ENCODE peak calls at places on chromosomes 5 and 9, in four cellular contexts. D is endothelial cell of umbilical vein, U is A549, P is HCT116. L is an unnamed sample.

GRCh38 chr9:114908104-114908621 is 22.2 kb downstream of the TNFSF8 start:
- DNase-seq in P (peak; percentile 38), D (no peak), U (peak; percentile 80), L (no peak)

GRCh38 chr5:142769251-142769792 is 855 bp upstream of the ARHGAP26 start:
- DNase-seq in U (no peak), P (no peak), D (peak; percentile 3), L (peak; percentile 35)

GRCh38 chr9:2824564-2824963 is 19.3 kb downstream of the PUM3 start:
- DNase-seq in U (no peak), D (no peak), P (no peak), L (peak; percentile 52)

GRCh38 chr9:99441829-99442228 is 219.7 kb downstream of the SEC61B start:
- DNase-seq in P (no peak), D (no peak), U (no peak), L (no peak)

GRCh38 chr5:118968925-118969375 is 19.4 kb downstream of the DTWD2 start:
- DNase-seq in D (no peak), U (no peak), P (no peak), L (no peak)

GRCh38 chr9:37753489-37754190 is at the start of gene TRMT10B:
- DNase-seq in D (peak; percentile 82), U (peak; percentile 94), P (peak; percentile 39), L (peak; percentile 79)

GRCh38 chr5:76790632-76791290 is 28.1 kb upstream of the F2RL1 start:
- DNase-seq in P (peak; percentile 95), D (peak; percentile 98), U (peak; percentile 76), L (no peak)

GRCh38 chr9:87751869-87752268 is 25.9 kb downstream of the CTSL start:
- DNase-seq in U (no peak), P (no peak), D (no peak), L (no peak)

GRCh38 chr9:71826289-71826688 is 58.0 kb upstream of the CEMIP2 start:
- DNase-seq in D (no peak), P (no peak), U (no peak), L (no peak)

GRCh38 chr5:90398726-90399125 is 10.8 kb downstream of the CETN3 start:
- DNase-seq in U (no peak), P (no peak), D (no peak), L (no peak)

GRCh38 chr9:133993635-133994253 is 1.6 kb upstream of the VAV2 start:
- DNase-seq in U (no peak), D (no peak), P (no peak), L (no peak)

GRCh38 chr9:3497857-3498256 is 27.9 kb downstream of the RFX3 start:
- DNase-seq in D (no peak), P (no peak), U (no peak), L (no peak)

GRCh38 chr5:89712135-89712700 is 697.3 kb downstream of the CETN3 start:
- DNase-seq in P (no peak), D (no peak), U (no peak), L (no peak)

GRCh38 chr9:100700689-100701318 is 122.9 kb downstream of the CAVIN4 start:
- DNase-seq in U (peak; percentile 20), P (peak; percentile 32), D (peak; percentile 38), L (peak; percentile 47)

GRCh38 chr9:69322256-69322655 is 2.8 kb upstream of the ENTREP1 start:
- DNase-seq in D (no peak), P (no peak), U (no peak), L (no peak)

GRCh38 chr9:115941561-115942315 is 211.9 kb upstream of the PAPPA start:
- DNase-seq in P (no peak), U (no peak), D (no peak), L (no peak)

GRCh38 chr5:74261906-74262305 is 378.6 kb downstream of the ENC1 start:
- DNase-seq in D (no peak), P (no peak), U (no peak), L (no peak)

GRCh38 chr5:39578887-39579497 is 154.2 kb upstream of the DAB2 start:
- DNase-seq in P (peak; percentile 18), D (peak; percentile 38), U (no peak), L (peak; percentile 42)

GRCh38 chr5:43646997-43647396 is 44.0 kb downstream of the NNT start:
- DNase-seq in D (no peak), P (no peak), U (no peak), L (no peak)

GRCh38 chr5:3594514-3595101 is 1.0 kb upstream of the IRX1 start:
- DNase-seq in U (no peak), D (no peak), P (no peak), L (no peak)

GRCh38 chr9:131402738-131403492 is 9.0 kb downstream of the PRRC2B start:
- DNase-seq in P (no peak), U (peak; percentile 64), D (peak; percentile 92), L (no peak)

GRCh38 chr5:175687231-175687701 is 29.4 kb downstream of the HRH2 start:
- DNase-seq in U (no peak), P (no peak), D (no peak), L (no peak)

GRCh38 chr5:83277154-83277553 is 194.4 kb upstream of the VCAN start:
- DNase-seq in U (no peak), D (no peak), P (no peak), L (no peak)

GRCh38 chr5:62371409-62371808 is 32.3 kb downstream of the DIMT1 start:
- DNase-seq in D (no peak), U (no peak), P (no peak), L (no peak)

GRCh38 chr5:39233783-39234182 is 14.4 kb upstream of the FYB1 start:
- DNase-seq in D (no peak), U (no peak), P (no peak), L (no peak)

GRCh38 chr5:133489632-133490031 is 122.7 kb downstream of the FSTL4 start:
- DNase-seq in U (no peak), P (peak; percentile 47), D (no peak), L (no peak)

GRCh38 chr9:122394265-122395242 is 23.7 kb downstream of the PTGS1 start:
- DNase-seq in P (no peak), D (peak; percentile 38), U (no peak), L (no peak)

GRCh38 chr5:171316258-171317121 is 7.4 kb downstream of the TLX3 start:
- DNase-seq in U (no peak), D (peak; percentile 23), P (no peak), L (no peak)

GRCh38 chr5:31886206-31886605 is 247.3 kb downstream of the PDZD2 start:
- DNase-seq in U (no peak), D (no peak), P (no peak), L (no peak)

GRCh38 chr9:83957029-83957513 is 22.9 kb downstream of the HNRNPK start:
- DNase-seq in D (no peak), P (no peak), U (no peak), L (no peak)

GRCh38 chr5:149419532-149420485 is 40.7 kb upstream of the IL17B start:
- DNase-seq in P (no peak), U (no peak), D (no peak), L (peak; percentile 89)

GRCh38 chr5:77843570-77844407 is 67.7 kb upstream of the TBCA start:
- DNase-seq in D (no peak), P (no peak), U (no peak), L (no peak)

DNA sequence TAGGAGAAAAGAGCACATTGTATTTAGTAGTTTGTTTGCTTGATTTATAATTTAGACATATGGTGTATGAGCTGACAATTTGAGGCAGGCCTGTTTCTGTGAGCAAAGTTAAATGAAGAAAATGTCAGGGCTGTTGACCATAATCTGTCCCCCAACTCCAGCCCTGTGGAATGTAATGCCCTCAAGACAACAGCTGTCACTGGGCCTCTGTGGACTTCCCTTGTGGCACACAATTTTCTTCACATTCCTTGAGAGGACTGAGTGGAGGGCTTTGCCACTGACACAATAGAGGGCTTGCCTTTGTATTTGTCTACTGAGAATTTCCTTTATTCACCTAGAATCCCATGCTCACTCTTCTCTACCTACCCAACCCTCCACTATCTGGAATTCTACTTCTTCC is 141.2 kb upstream of the CD180 start:
- DNase-seq in P (no peak), D (no peak), U (no peak), L (no peak)
- H3K4me3 ChIP-seq in P (no peak overlapping the region), D (no peak overlapping the region), U (no peak overlapping the region), L (no peak overlapping the region)

GRCh38 chr9:32940740-32941139 is 60.7 kb downstream of the APTX start:
- DNase-seq in U (no peak), D (no peak), P (no peak), L (no peak)
- TF ChIP-seq MAX in U (no peak), D (no peak), P (no peak), L (no peak)

GRCh38 chr5:177141496-177141895 is 7.9 kb downstream of the NSD1 start:
- DNase-seq in P (no peak), U (no peak), D (no peak), L (no peak)

GRCh38 chr5:177140312-177140711 is 6.7 kb downstream of the NSD1 start:
- DNase-seq in U (no peak), P (no peak), D (no peak), L (no peak)

GRCh38 chr5:177147239-177147638 is 13.7 kb downstream of the NSD1 start:
- DNase-seq in D (no peak), U (no peak), P (no peak), L (no peak)

GRCh38 chr5:177142778-177143177 is 9.2 kb downstream of the NSD1 start:
- DNase-seq in D (no peak), P (no peak), U (no peak), L (no peak)

DNA sequence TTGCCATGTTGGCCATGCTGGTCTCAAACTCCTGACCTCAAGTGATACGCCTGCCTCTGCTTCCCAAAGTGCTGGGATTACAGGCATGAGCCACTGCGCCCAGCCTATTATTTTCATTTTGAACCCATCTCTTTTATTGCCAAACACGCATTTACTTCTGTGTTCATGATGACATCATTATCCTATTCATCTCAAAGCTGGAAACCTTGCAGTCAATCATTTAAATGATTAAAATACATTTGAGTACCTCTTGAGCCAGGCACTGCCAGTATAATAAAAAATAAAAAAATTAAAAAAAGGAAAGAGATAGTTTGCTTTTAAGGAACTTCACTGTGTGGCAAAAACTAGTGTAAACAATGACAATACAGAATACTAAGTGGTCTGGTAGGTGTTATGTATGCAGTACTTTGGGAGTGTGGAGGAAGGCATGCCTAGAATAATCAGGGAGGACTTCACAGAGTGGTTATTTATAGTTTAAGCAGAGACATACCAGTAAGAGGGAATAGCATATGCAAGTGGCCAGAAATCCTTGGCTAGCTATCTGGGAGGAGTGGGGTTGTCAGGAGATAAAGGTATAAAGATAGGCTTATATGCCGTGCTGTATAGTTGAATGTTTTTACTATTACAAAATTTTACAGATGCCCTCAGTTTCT is 8.6 kb downstream of the NSD1 start:
- DNase-seq in D (no peak), P (no peak), U (no peak), L (no peak)
- TF ChIP-seq POLR2A in D (no peak), P (no peak), U (no peak), L (no peak)

GRCh38 chr9:129262261-129262660 is 84.2 kb upstream of the IER5L start:
- DNase-seq in P (no peak), U (no peak), D (no peak), L (no peak)

GRCh38 chr9:129258124-129258822 is 80.2 kb upstream of the IER5L start:
- DNase-seq in P (peak; percentile 77), U (peak; percentile 98), D (peak; percentile 75), L (peak; percentile 60)

GRCh38 chr9:129256959-129257713 is 79.1 kb upstream of the IER5L start:
- DNase-seq in U (no peak), P (no peak), D (no peak), L (no peak)

GRCh38 chr9:129259373-129259772 is 81.3 kb upstream of the IER5L start:
- DNase-seq in P (no peak), D (no peak), U (no peak), L (no peak)

GRCh38 chr9:129258823-129259301 is 80.8 kb upstream of the IER5L start:
- DNase-seq in U (no peak), D (no peak), P (no peak), L (no peak)
- H3K4me3 ChIP-seq in U (peak overlapping the region; percentile 44), D (no peak overlapping the region), P (no peak overlapping the region), L (no peak overlapping the region)

L was measured in NB4.